ENCODE peak calls at places on chromosome 1, in eight cellular contexts. J, S, G, I, A, E, C and O are unnamed samples.

GRCh38 chr1:1270813-1271212 is 2.8 kb downstream of the UBE2J2 start:
- DNase-seq in C (no peak), G (no peak), A (no peak), J (no peak), I (no peak), E (peak; percentile 84), S (no peak), O (no peak)

GRCh38 chr1:218847966-218848365 is 325.7 kb upstream of the LYPLAL1 start:
- DNase-seq in C (no peak), J (no peak), E (no peak), I (no peak), G (no peak), A (no peak), S (no peak), O (no peak)

GRCh38 chr1:171715813-171716251 is 26.0 kb downstream of the VAMP4 start:
- DNase-seq in S (peak; percentile 1), I (peak; percentile 82), C (peak; percentile 13), G (no peak), J (no peak), A (no peak), E (peak; percentile 50), O (no peak)

GRCh38 chr1:33443067-33443704 is 12.3 kb upstream of the PHC2 start:
- DNase-seq in C (no peak), G (no peak), I (peak; percentile 59), A (no peak), E (peak; percentile 29), S (no peak), J (no peak), O (no peak)

GRCh38 chr1:10152709-10153284 is 57.6 kb upstream of the KIF1B start:
- DNase-seq in S (peak; percentile 62), J (peak; percentile 91), I (peak; percentile 60), E (peak; percentile 72), C (peak; percentile 21), A (peak; percentile 3), G (peak; percentile 2), O (peak; percentile 17)

GRCh38 chr1:187264995-187265602 is 436.4 kb downstream of the PLA2G4A start:
- DNase-seq in S (peak; percentile 68), A (no peak), E (peak; percentile 86), I (peak; percentile 68), G (peak; percentile 12), C (peak; percentile 7), J (peak; percentile 75), O (peak; percentile 16)

GRCh38 chr1:109850827-109851226 is 59.8 kb upstream of the CSF1 start:
- DNase-seq in I (peak; percentile 50), C (no peak), J (no peak), G (no peak), S (no peak), E (peak; percentile 30), A (no peak), O (peak; percentile 26)

GRCh38 chr1:153661111-153661708 is 2.7 kb downstream of the SNAPIN start:
- DNase-seq in C (no peak), S (no peak), E (no peak), J (no peak), A (no peak), I (no peak), G (no peak), O (no peak)

GRCh38 chr1:201562659-201563405 is 23.9 kb downstream of the NAV1 start:
- DNase-seq in J (no peak), S (no peak), C (no peak), G (no peak), E (peak; percentile 95), I (no peak), A (no peak), O (peak; percentile 66)

GRCh38 chr1:211036701-211037494 is 97.0 kb downstream of the KCNH1 start:
- DNase-seq in E (peak; percentile 75), J (no peak), S (no peak), I (peak; percentile 71), G (peak; percentile 41), A (no peak), C (no peak), O (peak; percentile 51)

GRCh38 chr1:57252597-57253306 is 171.1 kb downstream of the DAB1 start:
- DNase-seq in I (no peak), S (peak; percentile 29), G (no peak), E (peak; percentile 52), A (no peak), C (no peak), J (peak; percentile 72), O (no peak)

GRCh38 chr1:234369784-234370183 is 3.5 kb upstream of the COA6 start:
- DNase-seq in I (peak; percentile 68), C (no peak), J (no peak), A (no peak), E (peak; percentile 19), S (no peak), G (no peak), O (peak; percentile 74)

GRCh38 chr1:162846256-162847212 is 14.4 kb downstream of the CCDC190 start:
- DNase-seq in E (peak; percentile 53), J (no peak), G (no peak), A (no peak), C (no peak), I (peak; percentile 91), S (no peak), O (no peak)

GRCh38 chr1:36752891-36753361 is 270.2 kb upstream of the CSF3R start:
- DNase-seq in C (no peak), A (no peak), E (no peak), I (peak; percentile 17), J (peak; percentile 51), G (no peak), S (no peak), O (no peak)

GRCh38 chr1:36752431-36752830 is 269.7 kb upstream of the CSF3R start:
- DNase-seq in A (no peak), E (no peak), J (peak; percentile 38), C (no peak), S (no peak), G (no peak), I (no peak), O (no peak)

GRCh38 chr1:36751525-36751924 is 268.8 kb upstream of the CSF3R start:
- DNase-seq in J (no peak), E (no peak), C (no peak), A (no peak), S (no peak), I (peak; percentile 60), G (peak; percentile 46), O (no peak)

GRCh38 chr1:36754366-36754765 is 271.7 kb upstream of the CSF3R start:
- DNase-seq in J (peak; percentile 14), G (no peak), I (no peak), E (no peak), A (no peak), S (no peak), C (no peak), O (no peak)

GRCh38 chr1:36753451-36753850 is 270.7 kb upstream of the CSF3R start:
- DNase-seq in A (no peak), G (no peak), E (no peak), I (no peak), J (no peak), S (no peak), C (no peak), O (no peak)
- H3K4me1 ChIP-seq in A (no peaks in the 10 kb centered on the region), G (no peaks in the 10 kb centered on the region), E (no peaks in the 10 kb centered on the region), I (peaks cover 21% of the 10 kb centered on the region), J (no peaks in the 10 kb centered on the region), S (no peaks in the 10 kb centered on the region), C (peaks cover 4% of the 10 kb centered on the region), O (no peaks in the 10 kb centered on the region)

GRCh38 chr1:244054247-244054923 is 3.3 kb downstream of the ZBTB18 start:
- DNase-seq in E (no peak), I (no peak), G (no peak), S (no peak), J (peak; percentile 66), C (no peak), A (no peak), O (no peak)

GRCh38 chr1:244053831-244054230 is 2.7 kb downstream of the ZBTB18 start:
- DNase-seq in I (no peak), A (peak; percentile 43), S (no peak), J (no peak), C (no peak), G (no peak), E (no peak), O (no peak)

GRCh38 chr1:244057474-244058385 is 6.6 kb downstream of the ZBTB18 start:
- DNase-seq in A (no peak), C (no peak), S (no peak), J (no peak), G (no peak), E (no peak), I (no peak), O (no peak)

GRCh38 chr1:244054924-244055263 is 3.8 kb downstream of the ZBTB18 start:
- DNase-seq in C (no peak), E (no peak), A (peak; percentile 75), J (no peak), I (no peak), G (no peak), S (no peak), O (no peak)

DNA sequence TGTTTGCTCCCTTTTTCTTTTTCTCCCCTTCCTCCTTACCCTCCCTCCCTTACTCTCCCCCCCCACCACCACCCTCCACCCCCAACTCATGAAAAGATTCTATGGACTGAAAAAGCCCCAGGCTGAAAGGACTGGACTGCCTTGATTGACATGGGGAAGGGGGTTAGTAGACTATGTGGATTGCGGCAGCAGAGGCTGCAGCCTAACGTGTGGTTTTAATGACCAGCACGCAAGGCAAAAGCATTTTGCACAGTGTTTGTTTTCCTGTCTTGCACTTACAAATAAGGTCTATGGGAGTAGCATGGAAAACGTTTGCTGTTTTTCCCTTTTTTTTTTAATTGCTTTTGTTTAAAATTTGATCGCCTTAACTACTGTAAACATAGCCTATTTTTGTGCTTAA is 5.5 kb downstream of the ZBTB18 start:
- DNase-seq in A (no peak), I (no peak), E (no peak), G (no peak), S (no peak), J (no peak), C (no peak), O (no peak)
- H3K27ac ChIP-seq in A (no peak overlapping the region), I (no peak overlapping the region), E (no peak overlapping the region), G (no peak overlapping the region), S (no peak overlapping the region), J (peak overlapping the region; percentile 55), C (no peak overlapping the region), O (no peak overlapping the region)

GRCh38 chr1:65180977-65181376 is 33.0 kb downstream of the AK4 start:
- DNase-seq in J (no peak), S (no peak), A (no peak), G (no peak), I (no peak), C (no peak), E (no peak), O (no peak)
- H3K4me1 ChIP-seq in J (peaks cover 9% of the 10 kb centered on the region), S (peaks cover 2% of the 10 kb centered on the region), A (no peaks in the 10 kb centered on the region), G (peaks cover 13% of the 10 kb centered on the region), I (peaks cover 45% of the 10 kb centered on the region), C (no peaks in the 10 kb centered on the region), E (peaks cover 21% of the 10 kb centered on the region), O (peaks cover 29% of the 10 kb centered on the region)

DNA sequence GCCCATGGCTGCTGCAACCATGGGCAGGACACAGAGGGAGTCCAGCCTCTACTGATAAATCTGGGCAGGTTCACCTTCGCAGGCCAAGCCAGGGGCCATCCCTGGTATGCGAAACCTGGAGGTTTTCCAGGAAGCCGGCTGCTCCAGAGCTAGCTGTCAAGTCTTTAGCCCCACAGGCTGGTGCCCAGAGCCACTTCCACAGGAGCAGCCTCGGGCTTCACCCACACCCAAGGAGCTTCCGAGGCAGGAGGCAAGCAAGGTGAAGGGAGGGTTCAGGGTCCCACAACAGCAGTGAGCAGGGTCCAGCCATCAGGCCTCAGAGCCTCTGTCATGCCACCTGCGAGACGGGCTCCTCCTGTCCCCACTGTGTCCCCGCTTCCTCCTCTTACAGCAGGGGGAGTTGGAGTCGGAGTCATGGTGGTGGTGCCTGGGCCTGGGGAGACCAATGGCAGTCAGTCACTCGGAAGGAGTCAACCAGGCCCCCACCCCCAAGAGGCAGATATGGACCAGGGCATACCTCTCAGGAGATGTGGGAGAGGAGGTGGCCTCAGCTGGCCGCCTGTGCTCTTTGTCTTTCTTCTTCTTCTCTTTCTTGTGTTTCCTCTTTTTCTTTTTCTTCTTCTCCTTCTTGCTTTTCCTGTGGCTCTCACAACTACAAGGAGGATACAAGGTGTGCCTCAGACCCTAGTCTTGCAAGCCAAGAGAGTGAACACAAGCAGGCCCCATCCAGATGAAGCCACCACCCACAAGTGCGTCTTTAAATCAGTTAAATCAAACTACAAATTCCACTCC is 2.1 kb downstream of the C1orf35 start:
- DNase-seq in J (peak; percentile 50), E (no peak), A (no peak), C (no peak), I (peak; percentile 38), S (no peak), G (no peak), O (no peak)
- H3K27ac ChIP-seq in J (no peak overlapping the region), E (peak overlapping the region; percentile 28), A (peak overlapping the region; percentile 85), C (peak overlapping the region; percentile 14), I (no peak overlapping the region), S (no peak overlapping the region), G (peak overlapping the region; percentile 17), O (no peak overlapping the region)